ENCODE peak calls at places on chromosomes 11 and 22, in eight cellular contexts. One of them, this sample, is unnamed.

GRCh38 chr22:23396362-23397007 is 183.6 kb downstream of the IGLL1 start:
- DNase-seq in heart right ventricle: no peak
- DNase-seq in cardiac muscle cell: no peak
- DNase-seq in sigmoid colon: no peak
- DNase-seq in H9: no peak
- DNase-seq in adipocyte: no peak
- DNase-seq in prostate gland: no peak
- DNase-seq in fibroblast of lung: no peak
- DNase-seq in this sample: peak; percentile 3

GRCh38 chr11:38252620-38253019 is 1654.6 kb upstream of the RAG2 start:
- DNase-seq in heart right ventricle: no peak
- DNase-seq in cardiac muscle cell: no peak
- DNase-seq in sigmoid colon: no peak
- DNase-seq in H9: no peak
- DNase-seq in adipocyte: no peak
- DNase-seq in prostate gland: no peak
- DNase-seq in fibroblast of lung: peak; percentile 18
- DNase-seq in this sample: no peak

GRCh38 chr11:111299111-111300026 is 1.0 kb downstream of the POU2AF3 start:
- DNase-seq in heart right ventricle: peak; percentile 67
- DNase-seq in cardiac muscle cell: peak; percentile 65
- DNase-seq in sigmoid colon: peak; percentile 83
- DNase-seq in H9: peak; percentile 66
- DNase-seq in adipocyte: peak; percentile 80
- DNase-seq in prostate gland: peak; percentile 54
- DNase-seq in fibroblast of lung: peak; percentile 46
- DNase-seq in this sample: no peak

GRCh38 chr11:68457898-68458249 is 2.7 kb upstream of the PPP6R3 start:
- DNase-seq in heart right ventricle: no peak
- DNase-seq in cardiac muscle cell: no peak
- DNase-seq in sigmoid colon: no peak
- DNase-seq in H9: no peak
- DNase-seq in adipocyte: no peak
- DNase-seq in prostate gland: no peak
- DNase-seq in fibroblast of lung: no peak
- DNase-seq in this sample: no peak

GRCh38 chr11:125871391-125872137 is 15.9 kb upstream of the HYLS1 start:
- DNase-seq in heart right ventricle: no peak
- DNase-seq in cardiac muscle cell: peak; percentile 48
- DNase-seq in sigmoid colon: no peak
- DNase-seq in H9: peak; percentile 77
- DNase-seq in adipocyte: peak; percentile 48
- DNase-seq in prostate gland: no peak
- DNase-seq in fibroblast of lung: peak; percentile 22
- DNase-seq in this sample: no peak

GRCh38 chr11:35968386-35969088 is 24.7 kb downstream of the LDLRAD3 start:
- DNase-seq in heart right ventricle: no peak
- DNase-seq in cardiac muscle cell: no peak
- DNase-seq in sigmoid colon: no peak
- DNase-seq in H9: no peak
- DNase-seq in adipocyte: no peak
- DNase-seq in prostate gland: no peak
- DNase-seq in fibroblast of lung: no peak
- DNase-seq in this sample: no peak

GRCh38 chr11:93740031-93740801 is 1.1 kb downstream of the TAF1D start:
- DNase-seq in heart right ventricle: no peak
- DNase-seq in cardiac muscle cell: peak; percentile 20
- DNase-seq in sigmoid colon: no peak
- DNase-seq in H9: no peak
- DNase-seq in adipocyte: peak; percentile 44
- DNase-seq in prostate gland: no peak
- DNase-seq in fibroblast of lung: peak; percentile 61
- DNase-seq in this sample: peak; percentile 26

GRCh38 chr11:88353835-88354496 is 16.4 kb upstream of the CTSC start:
- DNase-seq in heart right ventricle: no peak
- DNase-seq in cardiac muscle cell: no peak
- DNase-seq in sigmoid colon: no peak
- DNase-seq in H9: no peak
- DNase-seq in adipocyte: peak; percentile 27
- DNase-seq in prostate gland: no peak
- DNase-seq in fibroblast of lung: no peak
- DNase-seq in this sample: no peak

GRCh38 chr11:126352934-126353801 is 2.3 kb upstream of the ST3GAL4 start:
- DNase-seq in heart right ventricle: no peak
- DNase-seq in cardiac muscle cell: no peak
- DNase-seq in sigmoid colon: no peak
- DNase-seq in H9: no peak
- DNase-seq in adipocyte: peak; percentile 73
- DNase-seq in prostate gland: no peak
- DNase-seq in fibroblast of lung: peak; percentile 76
- DNase-seq in this sample: no peak

GRCh38 chr11:62067741-62068140 is 56.1 kb upstream of the INCENP start:
- DNase-seq in heart right ventricle: no peak
- DNase-seq in cardiac muscle cell: no peak
- DNase-seq in sigmoid colon: no peak
- DNase-seq in H9: no peak
- DNase-seq in adipocyte: no peak
- DNase-seq in prostate gland: no peak
- DNase-seq in fibroblast of lung: no peak
- DNase-seq in this sample: no peak

GRCh38 chr22:22893077-22893805 is 5.6 kb downstream of the IGLL5 start:
- DNase-seq in heart right ventricle: no peak
- DNase-seq in cardiac muscle cell: no peak
- DNase-seq in sigmoid colon: peak; percentile 24
- DNase-seq in H9: no peak
- DNase-seq in adipocyte: no peak
- DNase-seq in prostate gland: no peak
- DNase-seq in fibroblast of lung: no peak
- DNase-seq in this sample: no peak

GRCh38 chr11:120399312-120399711 is 63.1 kb downstream of the ARHGEF12 start:
- DNase-seq in heart right ventricle: no peak
- DNase-seq in cardiac muscle cell: no peak
- DNase-seq in sigmoid colon: no peak
- DNase-seq in H9: no peak
- DNase-seq in adipocyte: no peak
- DNase-seq in prostate gland: no peak
- DNase-seq in fibroblast of lung: peak; percentile 75
- DNase-seq in this sample: no peak

GRCh38 chr22:27719535-27720227 is 81.9 kb downstream of the MN1 start:
- DNase-seq in heart right ventricle: no peak
- DNase-seq in cardiac muscle cell: no peak
- DNase-seq in sigmoid colon: no peak
- DNase-seq in H9: peak; percentile 72
- DNase-seq in adipocyte: no peak
- DNase-seq in prostate gland: peak; percentile 67
- DNase-seq in fibroblast of lung: peak; percentile 39
- DNase-seq in this sample: no peak

GRCh38 chr11:103648670-103649400 is 387.6 kb upstream of the DDI1 start:
- DNase-seq in heart right ventricle: no peak
- DNase-seq in cardiac muscle cell: no peak
- DNase-seq in sigmoid colon: no peak
- DNase-seq in H9: no peak
- DNase-seq in adipocyte: no peak
- DNase-seq in prostate gland: no peak
- DNase-seq in fibroblast of lung: peak; percentile 88
- DNase-seq in this sample: no peak

GRCh38 chr11:61575886-61576516 is 4.9 kb downstream of the SYT7 start:
- DNase-seq in heart right ventricle: peak; percentile 70
- DNase-seq in cardiac muscle cell: no peak
- DNase-seq in sigmoid colon: no peak
- DNase-seq in H9: no peak
- DNase-seq in adipocyte: no peak
- DNase-seq in prostate gland: no peak
- DNase-seq in fibroblast of lung: no peak
- DNase-seq in this sample: no peak

GRCh38 chr22:23743303-23743705 is 7.6 kb downstream of the ZNF70 start:
- DNase-seq in heart right ventricle: peak; percentile 39
- DNase-seq in cardiac muscle cell: no peak
- DNase-seq in sigmoid colon: no peak
- DNase-seq in H9: no peak
- DNase-seq in adipocyte: no peak
- DNase-seq in prostate gland: no peak
- DNase-seq in fibroblast of lung: no peak
- DNase-seq in this sample: no peak

GRCh38 chr11:70501933-70502540 is 103.7 kb downstream of the CTTN start:
- DNase-seq in heart right ventricle: no peak
- DNase-seq in cardiac muscle cell: no peak
- DNase-seq in sigmoid colon: peak; percentile 49
- DNase-seq in H9: no peak
- DNase-seq in adipocyte: no peak
- DNase-seq in prostate gland: no peak
- DNase-seq in fibroblast of lung: no peak
- DNase-seq in this sample: no peak

GRCh38 chr11:116312560-116313340 is 460.0 kb downstream of the BUD13 start:
- DNase-seq in heart right ventricle: peak; percentile 87
- DNase-seq in cardiac muscle cell: no peak
- DNase-seq in sigmoid colon: peak; percentile 93
- DNase-seq in H9: no peak
- DNase-seq in adipocyte: no peak
- DNase-seq in prostate gland: peak; percentile 41
- DNase-seq in fibroblast of lung: peak; percentile 63
- DNase-seq in this sample: no peak

GRCh38 chr11:116314012-116314411 is 458.8 kb downstream of the BUD13 start:
- DNase-seq in heart right ventricle: no peak
- DNase-seq in cardiac muscle cell: no peak
- DNase-seq in sigmoid colon: no peak
- DNase-seq in H9: no peak
- DNase-seq in adipocyte: no peak
- DNase-seq in prostate gland: no peak
- DNase-seq in fibroblast of lung: no peak
- DNase-seq in this sample: no peak

GRCh38 chr11:116309446-116309845 is 463.3 kb downstream of the BUD13 start:
- DNase-seq in heart right ventricle: no peak
- DNase-seq in cardiac muscle cell: no peak
- DNase-seq in sigmoid colon: no peak
- DNase-seq in H9: no peak
- DNase-seq in adipocyte: no peak
- DNase-seq in prostate gland: no peak
- DNase-seq in fibroblast of lung: peak; percentile 8
- DNase-seq in this sample: no peak

GRCh38 chr11:116310215-116310614 is 462.6 kb downstream of the BUD13 start:
- DNase-seq in heart right ventricle: no peak
- DNase-seq in cardiac muscle cell: no peak
- DNase-seq in sigmoid colon: no peak
- DNase-seq in H9: no peak
- DNase-seq in adipocyte: no peak
- DNase-seq in prostate gland: no peak
- DNase-seq in fibroblast of lung: peak; percentile 84
- DNase-seq in this sample: no peak

GRCh38 chr11:116311141-116311540 is 461.6 kb downstream of the BUD13 start:
- DNase-seq in heart right ventricle: no peak
- DNase-seq in cardiac muscle cell: no peak
- DNase-seq in sigmoid colon: no peak
- DNase-seq in H9: no peak
- DNase-seq in adipocyte: no peak
- DNase-seq in prostate gland: no peak
- DNase-seq in fibroblast of lung: no peak
- DNase-seq in this sample: no peak
- H3K9me3 ChIP-seq in heart right ventricle: no peaks in the 10 kb centered on the region
- H3K9me3 ChIP-seq in cardiac muscle cell: no peaks in the 10 kb centered on the region
- H3K9me3 ChIP-seq in sigmoid colon: no peaks in the 10 kb centered on the region
- H3K9me3 ChIP-seq in H9: no peaks in the 10 kb centered on the region
- H3K9me3 ChIP-seq in adipocyte: no peaks in the 10 kb centered on the region
- H3K9me3 ChIP-seq in prostate gland: no peaks in the 10 kb centered on the region
- H3K9me3 ChIP-seq in fibroblast of lung: no peaks in the 10 kb centered on the region
- H3K9me3 ChIP-seq in this sample: no peaks in the 10 kb centered on the region

DNA sequence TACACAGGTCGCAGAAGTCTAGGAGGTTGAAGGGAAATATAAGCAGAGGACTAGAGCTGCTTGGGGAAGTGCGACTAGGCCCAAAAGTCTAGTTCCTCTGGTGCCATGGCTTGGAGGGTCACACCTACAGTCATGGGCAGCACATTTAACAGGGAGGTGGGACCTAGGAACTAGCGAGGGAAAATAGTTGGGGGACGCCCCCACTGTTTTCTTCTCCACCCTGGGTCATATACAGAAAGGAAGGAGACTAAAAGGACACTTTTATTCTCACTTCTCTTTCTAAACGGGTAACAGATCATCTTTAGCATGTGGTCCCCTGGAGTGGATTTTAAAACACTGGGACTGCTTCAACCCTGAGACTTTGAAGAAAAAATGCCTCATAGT is 16.6 kb downstream of the APIP start:
- DNase-seq in heart right ventricle: no peak
- DNase-seq in cardiac muscle cell: no peak
- DNase-seq in sigmoid colon: no peak
- DNase-seq in H9: no peak
- DNase-seq in adipocyte: no peak
- DNase-seq in prostate gland: no peak
- DNase-seq in fibroblast of lung: no peak
- DNase-seq in this sample: no peak
- H3K9me3 ChIP-seq in heart right ventricle: peaks cover 17% of the 10 kb centered on the region
- H3K9me3 ChIP-seq in cardiac muscle cell: no peaks in the 10 kb centered on the region
- H3K9me3 ChIP-seq in sigmoid colon: peaks cover 5% of the 10 kb centered on the region
- H3K9me3 ChIP-seq in H9: peaks cover 44% of the 10 kb centered on the region
- H3K9me3 ChIP-seq in adipocyte: peaks cover 22% of the 10 kb centered on the region
- H3K9me3 ChIP-seq in prostate gland: no peaks in the 10 kb centered on the region
- H3K9me3 ChIP-seq in fibroblast of lung: no peaks in the 10 kb centered on the region
- H3K9me3 ChIP-seq in this sample: peaks cover 5% of the 10 kb centered on the region

DNA sequence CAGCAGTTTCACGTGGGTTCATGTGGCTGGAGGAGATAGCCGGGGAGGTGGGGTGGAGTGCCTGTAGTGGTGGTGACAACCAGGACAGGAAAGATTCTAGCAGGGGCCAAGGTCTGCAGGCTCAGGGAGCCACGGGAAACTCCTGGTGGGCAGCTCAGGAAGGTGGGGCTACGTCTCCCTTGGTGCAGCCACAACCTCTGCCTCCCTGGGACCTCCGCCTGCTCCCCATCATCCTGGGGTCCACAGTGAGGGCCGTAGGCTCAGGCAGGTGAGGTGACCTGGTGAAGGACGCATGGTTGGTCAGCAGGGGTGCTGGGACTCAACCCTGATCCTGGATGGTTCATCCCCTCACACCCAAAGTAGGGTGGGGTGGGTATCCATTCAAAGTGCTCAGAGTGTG is 524.1 kb downstream of the TBC1D22A start:
- DNase-seq in heart right ventricle: no peak
- DNase-seq in cardiac muscle cell: no peak
- DNase-seq in sigmoid colon: peak; percentile 46
- DNase-seq in H9: no peak
- DNase-seq in adipocyte: no peak
- DNase-seq in prostate gland: no peak
- DNase-seq in fibroblast of lung: no peak
- DNase-seq in this sample: no peak
- H3K9me3 ChIP-seq in heart right ventricle: no peaks in the 10 kb centered on the region
- H3K9me3 ChIP-seq in cardiac muscle cell: no peaks in the 10 kb centered on the region
- H3K9me3 ChIP-seq in sigmoid colon: no peaks in the 10 kb centered on the region
- H3K9me3 ChIP-seq in H9: peaks cover 89% of the 10 kb centered on the region
- H3K9me3 ChIP-seq in adipocyte: no peaks in the 10 kb centered on the region
- H3K9me3 ChIP-seq in prostate gland: no peaks in the 10 kb centered on the region
- H3K9me3 ChIP-seq in fibroblast of lung: no peaks in the 10 kb centered on the region
- H3K9me3 ChIP-seq in this sample: no peaks in the 10 kb centered on the region

GRCh38 chr11:127524618-127525017 is 524.0 kb upstream of the KIRREL3 start:
- DNase-seq in heart right ventricle: no peak
- DNase-seq in cardiac muscle cell: no peak
- DNase-seq in sigmoid colon: no peak
- DNase-seq in H9: no peak
- DNase-seq in adipocyte: no peak
- DNase-seq in prostate gland: no peak
- DNase-seq in fibroblast of lung: no peak
- DNase-seq in this sample: no peak
- H3K9me3 ChIP-seq in heart right ventricle: no peaks in the 10 kb centered on the region
- H3K9me3 ChIP-seq in cardiac muscle cell: no peaks in the 10 kb centered on the region
- H3K9me3 ChIP-seq in sigmoid colon: no peaks in the 10 kb centered on the region
- H3K9me3 ChIP-seq in H9: no peaks in the 10 kb centered on the region
- H3K9me3 ChIP-seq in adipocyte: no peaks in the 10 kb centered on the region
- H3K9me3 ChIP-seq in prostate gland: no peaks in the 10 kb centered on the region
- H3K9me3 ChIP-seq in fibroblast of lung: no peaks in the 10 kb centered on the region
- H3K9me3 ChIP-seq in this sample: no peaks in the 10 kb centered on the region